ENCODE peak calls at places on chromosomes 6 and 20, in nine cellular contexts. G is H54, R is H1, O is NB4, E is A549, U is erythroblast, V is GM12891, Q is esophagus squamous epithelium, A is lower leg skin. J is an unnamed sample.

GRCh38 chr6:132797975-132798819 is at the start of gene SLC18B1:
- DNase-seq in G (no peak), R (peak), O (peak), E (no peak), U (peak), V (no peak), Q (no peak), A (peak), J (peak)

GRCh38 chr20:60108397-60108796 is 150.2 kb downstream of the CDH26 start:
- DNase-seq in G (no peak), R (no peak), O (no peak), E (no peak), U (no peak), V (no peak), Q (no peak), A (no peak), J (no peak)

GRCh38 chr6:99520855-99521556 is 5.8 kb upstream of the USP45 start:
- DNase-seq in G (peak), R (peak), O (peak), E (peak), U (peak), V (peak), Q (peak), A (peak), J (peak)

GRCh38 chr6:150622941-150623874 is 23.5 kb downstream of the PLEKHG1 start:
- DNase-seq in G (no peak), R (no peak), O (peak), E (no peak), U (no peak), V (no peak), Q (no peak), A (no peak), J (peak)

GRCh38 chr20:10965936-10966470 is 292.2 kb upstream of the JAG1 start:
- DNase-seq in G (no peak), R (no peak), O (no peak), E (no peak), U (no peak), V (no peak), Q (no peak), A (no peak), J (no peak)

GRCh38 chr20:56708991-56709390 is 79.9 kb downstream of the TFAP2C start:
- DNase-seq in G (no peak), R (no peak), O (no peak), E (no peak), U (no peak), V (no peak), Q (no peak), A (no peak), J (no peak)

GRCh38 chr20:30919514-30920188 is 337.8 kb upstream of the DEFB115 start:
- DNase-seq in G (no peak), R (no peak), O (no peak), E (no peak), U (no peak), V (no peak), Q (no peak), A (no peak), J (no peak)

GRCh38 chr6:170158296-170159039 is 132.4 kb downstream of the DLL1 start:
- DNase-seq in G (no peak), R (no peak), O (no peak), E (no peak), U (no peak), V (no peak), Q (no peak), A (no peak), J (no peak)

GRCh38 chr6:159174263-159174974 is 5.2 kb downstream of the FNDC1 start:
- DNase-seq in G (peak), R (peak), O (peak), E (peak), U (peak), V (peak), Q (no peak), A (peak), J (peak)

GRCh38 chr6:82741325-82741995 is 324.2 kb downstream of the UBE3D start:
- DNase-seq in G (no peak), R (no peak), O (no peak), E (no peak), U (no peak), V (no peak), Q (no peak), A (no peak), J (no peak)

GRCh38 chr6:118559659-118560058 is 11.6 kb downstream of the PLN start:
- DNase-seq in G (no peak), R (no peak), O (no peak), E (no peak), U (no peak), V (no peak), Q (no peak), A (no peak), J (no peak)

GRCh38 chr6:42017021-42017643 is 33.2 kb upstream of the TAF8 start:
- DNase-seq in G (peak), R (no peak), O (peak), E (peak), U (peak), V (peak), Q (no peak), A (no peak), J (no peak)

GRCh38 chr20:17806739-17807441 is 107.1 kb downstream of the BANF2 start:
- DNase-seq in G (no peak), R (peak), O (no peak), E (no peak), U (no peak), V (no peak), Q (no peak), A (no peak), J (no peak)

GRCh38 chr20:47209982-47210381 is 146.5 kb downstream of the ZMYND8 start:
- DNase-seq in G (no peak), R (no peak), O (no peak), E (no peak), U (no peak), V (no peak), Q (no peak), A (no peak), J (no peak)

GRCh38 chr20:47208534-47209174 is 147.8 kb downstream of the ZMYND8 start:
- DNase-seq in G (no peak), R (no peak), O (no peak), E (no peak), U (no peak), V (no peak), Q (no peak), A (no peak), J (no peak)

GRCh38 chr20:47204746-47205122 is 151.8 kb downstream of the ZMYND8 start:
- DNase-seq in G (no peak), R (no peak), O (no peak), E (no peak), U (no peak), V (no peak), Q (no peak), A (no peak), J (no peak)

GRCh38 chr20:47205577-47206123 is 150.8 kb downstream of the ZMYND8 start:
- DNase-seq in G (peak), R (peak), O (peak), E (peak), U (peak), V (no peak), Q (no peak), A (no peak), J (peak)

DNA sequence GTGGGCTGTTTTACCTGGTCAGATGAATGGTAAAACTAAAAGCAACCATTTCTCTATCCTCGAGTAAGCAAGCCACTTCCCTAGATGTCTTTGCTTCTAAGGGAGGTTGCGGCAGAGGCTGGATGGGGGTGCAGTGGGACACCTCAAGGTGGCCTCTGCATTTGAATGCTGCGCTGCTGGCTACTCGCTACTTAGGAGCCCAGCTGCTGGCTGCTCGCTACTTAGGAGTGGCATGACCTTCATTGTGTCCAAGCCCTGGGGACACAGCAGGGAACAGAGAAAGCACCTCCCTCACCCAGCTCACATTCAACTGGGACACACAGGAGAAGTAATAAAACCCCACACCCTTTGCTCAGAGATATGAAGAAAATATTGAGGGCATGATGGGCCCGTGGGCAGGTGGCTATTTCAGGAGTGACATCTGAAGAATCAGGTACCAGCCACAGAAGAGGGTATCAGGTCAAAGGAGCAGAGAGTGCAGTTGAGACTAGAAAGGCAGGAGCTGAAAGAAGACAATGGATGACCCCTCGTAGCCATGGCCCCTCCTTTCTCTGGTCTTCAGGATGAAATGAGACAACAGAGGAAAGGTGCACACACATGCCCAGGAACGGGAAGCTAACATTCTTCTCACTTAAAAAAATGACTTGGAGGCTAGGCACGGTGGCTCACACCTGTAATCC is 149.4 kb downstream of the ZMYND8 start:
- DNase-seq in G (no peak), R (peak), O (no peak), E (no peak), U (no peak), V (no peak), Q (no peak), A (no peak), J (no peak)
- TF ChIP-seq POLR2A in G (no peak), R (no peak), O (no peak), E (no peak), U (no peak), V (peak), Q (no peak), A (no peak), J (no peak)

GRCh38 chr6:157323114-157323923 is at the start of gene TMEM242:
- DNase-seq in G (peak), R (peak), O (peak), E (peak), U (no peak), V (peak), Q (no peak), A (peak), J (peak)
- TF ChIP-seq POLR2A in G (peak), R (peak), O (peak), E (peak), U (peak), V (peak), Q (peak), A (peak), J (peak)

GRCh38 chr6:44064948-44065272 is 62.3 kb downstream of the MRPL14 start:
- DNase-seq in G (no peak), R (no peak), O (no peak), E (no peak), U (no peak), V (no peak), Q (no peak), A (no peak), J (no peak)

GRCh38 chr6:44062771-44063560 is 64.3 kb downstream of the MRPL14 start:
- DNase-seq in G (no peak), R (peak), O (peak), E (no peak), U (no peak), V (no peak), Q (no peak), A (no peak), J (no peak)

GRCh38 chr6:44063561-44064059 is 63.6 kb downstream of the MRPL14 start:
- DNase-seq in G (no peak), R (no peak), O (no peak), E (no peak), U (no peak), V (no peak), Q (no peak), A (no peak), J (no peak)

GRCh38 chr6:44065443-44066115 is 61.7 kb downstream of the MRPL14 start:
- DNase-seq in G (no peak), R (no peak), O (no peak), E (no peak), U (no peak), V (no peak), Q (no peak), A (no peak), J (no peak)

GRCh38 chr6:44064089-44064947 is 62.9 kb downstream of the MRPL14 start:
- DNase-seq in G (peak), R (no peak), O (peak), E (peak), U (no peak), V (no peak), Q (no peak), A (peak), J (no peak)
- TF ChIP-seq POLR2A in G (no peak), R (no peak), O (no peak), E (no peak), U (peak), V (no peak), Q (peak), A (no peak), J (no peak)

GRCh38 chr6:27867051-27867940 is 44.9 kb downstream of the OR2B2 start:
- DNase-seq in G (peak), R (peak), O (peak), E (no peak), U (peak), V (no peak), Q (no peak), A (peak), J (no peak)
- TF ChIP-seq POLR2A in G (peak), R (peak), O (peak), E (peak), U (peak), V (peak), Q (peak), A (no peak), J (peak)

GRCh38 chr6:166997768-166998255 is 1.4 kb upstream of the CEP43 start:
- DNase-seq in G (peak), R (peak), O (peak), E (peak), U (peak), V (no peak), Q (peak), A (peak), J (no peak)

GRCh38 chr6:166999845-167000253 is 652 bp downstream of the CEP43 start:
- DNase-seq in G (no peak), R (no peak), O (peak), E (no peak), U (no peak), V (no peak), Q (no peak), A (no peak), J (no peak)

GRCh38 chr6:166997348-166997747 is 1.8 kb upstream of the CEP43 start:
- DNase-seq in G (no peak), R (no peak), O (no peak), E (no peak), U (no peak), V (no peak), Q (no peak), A (no peak), J (no peak)

GRCh38 chr6:166999145-166999844 is at the start of gene CEP43:
- DNase-seq in G (peak), R (peak), O (peak), E (peak), U (peak), V (peak), Q (peak), A (peak), J (peak)

DNA sequence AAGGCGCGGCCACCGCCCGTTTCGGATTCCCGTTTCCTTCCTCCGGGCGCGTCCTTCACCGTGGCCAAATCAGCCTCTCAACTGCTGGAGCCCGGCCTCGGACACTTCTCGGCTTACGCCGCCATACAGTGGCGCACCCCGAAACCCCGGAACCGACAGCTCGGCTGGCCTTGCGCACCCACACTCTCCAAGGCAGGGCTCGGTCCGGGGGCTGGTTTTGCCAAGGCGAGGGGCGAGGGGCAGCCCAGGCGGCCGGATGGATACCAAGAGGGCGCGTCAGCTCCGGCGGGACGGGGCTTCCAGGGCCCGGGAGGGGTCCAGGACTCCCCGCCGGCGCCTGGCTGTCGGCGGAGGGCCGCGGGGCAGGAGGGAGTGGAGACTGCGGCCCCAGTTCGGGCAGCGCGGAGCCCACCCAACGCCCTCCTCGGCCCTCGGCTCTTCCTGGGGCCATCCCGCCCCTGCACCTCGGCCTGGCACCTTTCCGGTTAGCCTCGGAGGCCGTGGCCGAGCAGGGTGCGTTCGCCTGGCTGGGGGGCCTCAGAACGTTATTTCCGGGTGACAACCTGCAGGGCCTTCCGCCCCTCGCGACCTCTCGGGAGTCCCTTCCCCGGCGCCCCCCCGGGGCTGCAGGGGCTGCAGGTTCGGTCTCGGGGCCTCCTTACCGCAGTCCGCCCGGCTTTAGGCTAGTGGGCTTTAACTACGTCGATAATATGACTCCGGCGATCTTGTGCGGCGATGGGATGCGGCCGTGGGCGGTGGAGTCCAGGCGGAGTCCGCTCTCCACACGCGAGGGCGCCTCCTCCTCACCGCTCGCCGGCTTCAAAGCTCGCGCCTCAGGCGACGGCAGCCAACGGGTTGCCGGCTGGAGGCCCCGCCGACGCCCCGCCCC is 697 bp upstream of the CEP43 start:
- DNase-seq in G (no peak), R (peak), O (peak), E (no peak), U (peak), V (no peak), Q (no peak), A (peak), J (no peak)
- TF ChIP-seq POLR2A in G (peak), R (no peak), O (peak), E (no peak), U (peak), V (no peak), Q (no peak), A (no peak), J (peak)

GRCh38 chr20:45419188-45420091 is 3.5 kb downstream of the PIGT start:
- DNase-seq in G (peak), R (peak), O (no peak), E (peak), U (peak), V (no peak), Q (no peak), A (peak), J (peak)
- TF ChIP-seq POLR2A in G (no peak), R (no peak), O (no peak), E (no peak), U (peak), V (no peak), Q (no peak), A (no peak), J (no peak)

GRCh38 chr6:40159865-40160264 is 225.6 kb upstream of the MOCS1 start:
- DNase-seq in G (no peak), R (no peak), O (no peak), E (no peak), U (no peak), V (no peak), Q (no peak), A (no peak), J (no peak)
- TF ChIP-seq POLR2A in G (no peak), R (no peak), O (no peak), E (no peak), U (no peak), V (no peak), Q (no peak), A (no peak), J (no peak)

GRCh38 chr6:32655311-32655710 is 11.1 kb downstream of the HLA-DQB1 start:
- DNase-seq in G (no peak), R (no peak), O (no peak), E (no peak), U (no peak), V (no peak), Q (no peak), A (no peak), J (no peak)

GRCh38 chr6:32662836-32663235 is 3.6 kb downstream of the HLA-DQB1 start:
- DNase-seq in G (no peak), R (no peak), O (no peak), E (no peak), U (no peak), V (no peak), Q (no peak), A (no peak), J (no peak)

GRCh38 chr6:32659856-32660595 is 6.4 kb downstream of the HLA-DQB1 start:
- DNase-seq in G (no peak), R (no peak), O (no peak), E (no peak), U (no peak), V (no peak), Q (no peak), A (no peak), J (no peak)

GRCh38 chr6:32662099-32662498 is 4.4 kb downstream of the HLA-DQB1 start:
- DNase-seq in G (no peak), R (no peak), O (no peak), E (no peak), U (no peak), V (no peak), Q (no peak), A (no peak), J (no peak)

DNA sequence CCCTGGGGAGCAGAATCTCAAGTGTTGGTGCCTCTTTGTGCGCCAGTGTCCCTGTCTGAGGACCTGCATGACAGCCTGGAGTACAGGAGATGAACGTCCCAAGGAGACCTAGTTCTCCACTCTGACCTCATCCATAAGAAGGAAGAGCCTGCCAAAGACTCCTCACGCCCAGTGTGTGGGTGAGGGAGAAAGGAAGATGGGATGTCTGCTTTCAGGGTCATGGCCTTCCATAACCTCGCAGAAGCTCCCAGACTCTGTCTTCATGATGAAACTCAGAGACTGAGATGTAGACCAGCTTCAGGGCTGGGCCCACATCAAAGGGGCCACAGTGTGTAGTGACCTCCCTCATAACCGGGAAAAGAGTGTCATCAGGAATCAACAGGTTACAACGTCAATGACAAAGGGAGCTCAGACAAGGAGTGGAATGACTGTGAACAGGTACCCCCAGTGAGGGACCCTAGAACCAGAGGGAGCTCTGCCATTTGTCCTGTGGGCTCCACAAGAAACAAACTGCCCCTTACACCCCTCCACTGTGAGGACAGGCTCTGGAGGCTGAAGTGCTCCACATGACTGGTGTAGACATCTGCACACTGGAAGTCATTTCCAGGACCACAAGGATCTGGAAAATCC is 8.1 kb downstream of the HLA-DQB1 start:
- DNase-seq in G (no peak), R (no peak), O (no peak), E (no peak), U (no peak), V (no peak), Q (no peak), A (no peak), J (no peak)
- TF ChIP-seq POLR2A in G (no peak), R (no peak), O (no peak), E (no peak), U (no peak), V (peak), Q (no peak), A (no peak), J (peak)

GRCh38 chr6:31204751-31205145 is 34.3 kb upstream of the POU5F1 start:
- DNase-seq in G (peak), R (no peak), O (no peak), E (no peak), U (no peak), V (no peak), Q (no peak), A (no peak), J (no peak)
- TF ChIP-seq POLR2A in G (no peak), R (no peak), O (no peak), E (no peak), U (no peak), V (no peak), Q (no peak), A (no peak), J (no peak)